ENCODE peak calls at places on chromosomes 13 and 19, in eight cellular contexts. I, E, R, H, X, J, T and P are unnamed samples.

GRCh38 chr13:37361608-37362007 is 237.0 kb downstream of the POSTN start:
- DNase-seq in H (no peak), R (no peak), I (no peak), T (no peak), J (no peak), X (no peak), E (no peak), P (no peak)

GRCh38 chr19:22052644-22053013 is 345 bp downstream of the ZNF257 start:
- DNase-seq in X (no peak), R (no peak), H (no peak), E (no peak), J (no peak), I (no peak), T (peak), P (no peak)

GRCh38 chr13:46119883-46120614 is 15.2 kb upstream of the CPB2 start:
- DNase-seq in R (peak), H (no peak), I (no peak), E (no peak), T (no peak), J (no peak), X (no peak), P (no peak)

GRCh38 chr13:35979378-35979911 is 151.7 kb downstream of the DCLK1 start:
- DNase-seq in T (no peak), E (no peak), I (peak), H (no peak), J (no peak), X (no peak), R (peak), P (no peak)

GRCh38 chr19:41540041-41540695 is 35.8 kb upstream of the CEACAM21 start:
- DNase-seq in X (no peak), T (no peak), E (no peak), J (no peak), I (no peak), H (no peak), R (no peak), P (no peak)

GRCh38 chr13:97005631-97006262 is 11.5 kb upstream of the OXGR1 start:
- DNase-seq in I (no peak), T (no peak), H (no peak), X (no peak), E (no peak), J (no peak), R (peak), P (no peak)

GRCh38 chr13:73059460-73060250 is 850 bp downstream of the KLF5 start:
- DNase-seq in E (peak), H (peak), T (peak), I (no peak), J (no peak), X (no peak), R (peak), P (no peak)

GRCh38 chr19:29640231-29640630 is 25.0 kb upstream of the PLEKHF1 start:
- DNase-seq in H (no peak), X (no peak), E (no peak), T (no peak), J (no peak), R (no peak), I (no peak), P (no peak)